ENCODE peak calls at places on chromosomes 1 and 21, in nine cellular contexts. One of them, this sample, is unnamed.

GRCh38 chr1:168759077-168759476 is 30.1 kb upstream of the DPT start:
- DNase-seq in neural progenitor cell: no peak
- DNase-seq in coronary artery: no peak
- DNase-seq in GM06990: no peak
- DNase-seq in prostate gland: no peak
- DNase-seq in HCT116: no peak
- DNase-seq in MM.1S: no peak
- DNase-seq in foreskin keratinocyte: no peak
- DNase-seq in foreskin fibroblast: no peak
- DNase-seq in this sample: no peak

GRCh38 chr1:58727363-58727762 is 27.5 kb upstream of the MYSM1 start:
- DNase-seq in neural progenitor cell: no peak
- DNase-seq in coronary artery: no peak
- DNase-seq in GM06990: no peak
- DNase-seq in prostate gland: peak
- DNase-seq in HCT116: peak
- DNase-seq in MM.1S: no peak
- DNase-seq in foreskin keratinocyte: peak
- DNase-seq in foreskin fibroblast: peak
- DNase-seq in this sample: no peak

GRCh38 chr1:38482080-38482826 is 377.3 kb downstream of the RRAGC start:
- DNase-seq in neural progenitor cell: no peak
- DNase-seq in coronary artery: no peak
- DNase-seq in GM06990: no peak
- DNase-seq in prostate gland: no peak
- DNase-seq in HCT116: no peak
- DNase-seq in MM.1S: no peak
- DNase-seq in foreskin keratinocyte: no peak
- DNase-seq in foreskin fibroblast: no peak
- DNase-seq in this sample: no peak

GRCh38 chr1:77550135-77550534 is 132.3 kb downstream of the ZZZ3 start:
- DNase-seq in neural progenitor cell: no peak
- DNase-seq in coronary artery: no peak
- DNase-seq in GM06990: no peak
- DNase-seq in prostate gland: no peak
- DNase-seq in HCT116: no peak
- DNase-seq in MM.1S: no peak
- DNase-seq in foreskin keratinocyte: no peak
- DNase-seq in foreskin fibroblast: no peak
- DNase-seq in this sample: no peak

GRCh38 chr1:151680812-151681211 is 35.8 kb downstream of the CELF3 start:
- DNase-seq in neural progenitor cell: no peak
- DNase-seq in coronary artery: no peak
- DNase-seq in GM06990: no peak
- DNase-seq in prostate gland: peak
- DNase-seq in HCT116: peak
- DNase-seq in MM.1S: peak
- DNase-seq in foreskin keratinocyte: peak
- DNase-seq in foreskin fibroblast: peak
- DNase-seq in this sample: no peak

GRCh38 chr1:176820292-176821056 is 344.0 kb downstream of the ASTN1 start:
- DNase-seq in neural progenitor cell: no peak
- DNase-seq in coronary artery: no peak
- DNase-seq in GM06990: no peak
- DNase-seq in prostate gland: no peak
- DNase-seq in HCT116: no peak
- DNase-seq in MM.1S: no peak
- DNase-seq in foreskin keratinocyte: no peak
- DNase-seq in foreskin fibroblast: peak
- DNase-seq in this sample: no peak

GRCh38 chr1:5565726-5566125 is 426.5 kb downstream of the NPHP4 start:
- DNase-seq in neural progenitor cell: no peak
- DNase-seq in coronary artery: peak
- DNase-seq in GM06990: no peak
- DNase-seq in prostate gland: no peak
- DNase-seq in HCT116: no peak
- DNase-seq in MM.1S: no peak
- DNase-seq in foreskin keratinocyte: no peak
- DNase-seq in foreskin fibroblast: no peak
- DNase-seq in this sample: no peak

GRCh38 chr1:184407816-184408510 is 21.1 kb downstream of the C1orf21 start:
- DNase-seq in neural progenitor cell: no peak
- DNase-seq in coronary artery: no peak
- DNase-seq in GM06990: no peak
- DNase-seq in prostate gland: no peak
- DNase-seq in HCT116: no peak
- DNase-seq in MM.1S: peak
- DNase-seq in foreskin keratinocyte: no peak
- DNase-seq in foreskin fibroblast: peak
- DNase-seq in this sample: no peak

GRCh38 chr1:92519043-92519442 is 32.3 kb upstream of the GFI1 start:
- DNase-seq in neural progenitor cell: no peak
- DNase-seq in coronary artery: no peak
- DNase-seq in GM06990: no peak
- DNase-seq in prostate gland: no peak
- DNase-seq in HCT116: no peak
- DNase-seq in MM.1S: no peak
- DNase-seq in foreskin keratinocyte: no peak
- DNase-seq in foreskin fibroblast: no peak
- DNase-seq in this sample: no peak

GRCh38 chr1:48109390-48110009 is 112.3 kb upstream of the TRABD2B start:
- DNase-seq in neural progenitor cell: peak
- DNase-seq in coronary artery: no peak
- DNase-seq in GM06990: no peak
- DNase-seq in prostate gland: peak
- DNase-seq in HCT116: peak
- DNase-seq in MM.1S: peak
- DNase-seq in foreskin keratinocyte: no peak
- DNase-seq in foreskin fibroblast: peak
- DNase-seq in this sample: no peak

GRCh38 chr1:29981586-29982239 is 741.7 kb downstream of the MATN1 start:
- DNase-seq in neural progenitor cell: no peak
- DNase-seq in coronary artery: no peak
- DNase-seq in GM06990: no peak
- DNase-seq in prostate gland: no peak
- DNase-seq in HCT116: no peak
- DNase-seq in MM.1S: no peak
- DNase-seq in foreskin keratinocyte: no peak
- DNase-seq in foreskin fibroblast: no peak
- DNase-seq in this sample: no peak

GRCh38 chr1:223492044-223492443 is 98.8 kb downstream of the CCDC185 start:
- DNase-seq in neural progenitor cell: no peak
- DNase-seq in coronary artery: no peak
- DNase-seq in GM06990: no peak
- DNase-seq in prostate gland: no peak
- DNase-seq in HCT116: no peak
- DNase-seq in MM.1S: no peak
- DNase-seq in foreskin keratinocyte: peak
- DNase-seq in foreskin fibroblast: no peak
- DNase-seq in this sample: no peak

GRCh38 chr1:167650266-167651160 is 20.5 kb downstream of the RCSD1 start:
- DNase-seq in neural progenitor cell: no peak
- DNase-seq in coronary artery: no peak
- DNase-seq in GM06990: no peak
- DNase-seq in prostate gland: no peak
- DNase-seq in HCT116: no peak
- DNase-seq in MM.1S: peak
- DNase-seq in foreskin keratinocyte: no peak
- DNase-seq in foreskin fibroblast: no peak
- DNase-seq in this sample: no peak

GRCh38 chr1:168227620-168228019 is 1.8 kb downstream of the SFT2D2 start:
- DNase-seq in neural progenitor cell: no peak
- DNase-seq in coronary artery: no peak
- DNase-seq in GM06990: no peak
- DNase-seq in prostate gland: no peak
- DNase-seq in HCT116: no peak
- DNase-seq in MM.1S: peak
- DNase-seq in foreskin keratinocyte: no peak
- DNase-seq in foreskin fibroblast: peak
- DNase-seq in this sample: peak

GRCh38 chr1:196723325-196724185 is 51.1 kb upstream of the CFHR3 start:
- DNase-seq in neural progenitor cell: peak
- DNase-seq in coronary artery: no peak
- DNase-seq in GM06990: no peak
- DNase-seq in prostate gland: peak
- DNase-seq in HCT116: peak
- DNase-seq in MM.1S: peak
- DNase-seq in foreskin keratinocyte: peak
- DNase-seq in foreskin fibroblast: peak
- DNase-seq in this sample: peak

GRCh38 chr21:17416139-17416538 is 96.7 kb upstream of the CXADR start:
- DNase-seq in neural progenitor cell: no peak
- DNase-seq in coronary artery: no peak
- DNase-seq in GM06990: no peak
- DNase-seq in prostate gland: no peak
- DNase-seq in HCT116: no peak
- DNase-seq in MM.1S: no peak
- DNase-seq in foreskin keratinocyte: no peak
- DNase-seq in foreskin fibroblast: no peak
- DNase-seq in this sample: no peak

GRCh38 chr21:45613881-45614280 is 29.6 kb upstream of the PCBP3 start:
- DNase-seq in neural progenitor cell: no peak
- DNase-seq in coronary artery: no peak
- DNase-seq in GM06990: no peak
- DNase-seq in prostate gland: no peak
- DNase-seq in HCT116: no peak
- DNase-seq in MM.1S: no peak
- DNase-seq in foreskin keratinocyte: no peak
- DNase-seq in foreskin fibroblast: no peak
- DNase-seq in this sample: no peak

GRCh38 chr1:152013664-152014237 is 20.1 kb upstream of the S100A10 start:
- DNase-seq in neural progenitor cell: peak
- DNase-seq in coronary artery: no peak
- DNase-seq in GM06990: no peak
- DNase-seq in prostate gland: peak
- DNase-seq in HCT116: no peak
- DNase-seq in MM.1S: peak
- DNase-seq in foreskin keratinocyte: no peak
- DNase-seq in foreskin fibroblast: peak
- DNase-seq in this sample: no peak

GRCh38 chr1:21317035-21317689 is 26.9 kb upstream of the ECE1 start:
- DNase-seq in neural progenitor cell: no peak
- DNase-seq in coronary artery: peak
- DNase-seq in GM06990: no peak
- DNase-seq in prostate gland: no peak
- DNase-seq in HCT116: no peak
- DNase-seq in MM.1S: no peak
- DNase-seq in foreskin keratinocyte: no peak
- DNase-seq in foreskin fibroblast: peak
- DNase-seq in this sample: no peak

GRCh38 chr1:33130297-33130696 is 49.3 kb downstream of the AZIN2 start:
- DNase-seq in neural progenitor cell: no peak
- DNase-seq in coronary artery: peak
- DNase-seq in GM06990: no peak
- DNase-seq in prostate gland: no peak
- DNase-seq in HCT116: no peak
- DNase-seq in MM.1S: no peak
- DNase-seq in foreskin keratinocyte: peak
- DNase-seq in foreskin fibroblast: peak
- DNase-seq in this sample: no peak

GRCh38 chr1:227068883-227069282 is 128.8 kb downstream of the COQ8A start:
- DNase-seq in neural progenitor cell: no peak
- DNase-seq in coronary artery: no peak
- DNase-seq in GM06990: no peak
- DNase-seq in prostate gland: no peak
- DNase-seq in HCT116: no peak
- DNase-seq in MM.1S: no peak
- DNase-seq in foreskin keratinocyte: no peak
- DNase-seq in foreskin fibroblast: no peak
- DNase-seq in this sample: no peak

GRCh38 chr1:205939690-205940330 is 3.4 kb downstream of the SLC26A9 start:
- DNase-seq in neural progenitor cell: peak
- DNase-seq in coronary artery: no peak
- DNase-seq in GM06990: no peak
- DNase-seq in prostate gland: no peak
- DNase-seq in HCT116: peak
- DNase-seq in MM.1S: peak
- DNase-seq in foreskin keratinocyte: no peak
- DNase-seq in foreskin fibroblast: no peak
- DNase-seq in this sample: peak
- TF ChIP-seq CTCF in neural progenitor cell: peak
- TF ChIP-seq CTCF in coronary artery: no peak
- TF ChIP-seq CTCF in GM06990: no peak
- TF ChIP-seq CTCF in prostate gland: no peak
- TF ChIP-seq CTCF in HCT116: peak
- TF ChIP-seq CTCF in MM.1S: peak
- TF ChIP-seq CTCF in foreskin keratinocyte: peak
- TF ChIP-seq CTCF in foreskin fibroblast: peak
- TF ChIP-seq CTCF in this sample: no peak

GRCh38 chr21:10272216-10272615 is 249.2 kb upstream of the TPTE start:
- DNase-seq in neural progenitor cell: no peak
- DNase-seq in coronary artery: peak
- DNase-seq in GM06990: no peak
- DNase-seq in prostate gland: no peak
- DNase-seq in HCT116: no peak
- DNase-seq in MM.1S: no peak
- DNase-seq in foreskin keratinocyte: no peak
- DNase-seq in foreskin fibroblast: no peak
- DNase-seq in this sample: no peak

GRCh38 chr21:10273196-10273595 is 248.2 kb upstream of the TPTE start:
- DNase-seq in neural progenitor cell: no peak
- DNase-seq in coronary artery: no peak
- DNase-seq in GM06990: no peak
- DNase-seq in prostate gland: no peak
- DNase-seq in HCT116: no peak
- DNase-seq in MM.1S: no peak
- DNase-seq in foreskin keratinocyte: no peak
- DNase-seq in foreskin fibroblast: no peak
- DNase-seq in this sample: no peak
- TF ChIP-seq CTCF in neural progenitor cell: no peak
- TF ChIP-seq CTCF in coronary artery: no peak
- TF ChIP-seq CTCF in GM06990: no peak
- TF ChIP-seq CTCF in prostate gland: no peak
- TF ChIP-seq CTCF in HCT116: no peak
- TF ChIP-seq CTCF in MM.1S: no peak
- TF ChIP-seq CTCF in foreskin keratinocyte: no peak
- TF ChIP-seq CTCF in foreskin fibroblast: no peak
- TF ChIP-seq CTCF in this sample: no peak

GRCh38 chr1:170765712-170766330 is 101.9 kb downstream of the PRRX1 start:
- DNase-seq in neural progenitor cell: peak
- DNase-seq in coronary artery: no peak
- DNase-seq in GM06990: no peak
- DNase-seq in prostate gland: no peak
- DNase-seq in HCT116: peak
- DNase-seq in MM.1S: peak
- DNase-seq in foreskin keratinocyte: no peak
- DNase-seq in foreskin fibroblast: peak
- DNase-seq in this sample: no peak
- TF ChIP-seq CTCF in neural progenitor cell: peak
- TF ChIP-seq CTCF in coronary artery: peak
- TF ChIP-seq CTCF in GM06990: peak
- TF ChIP-seq CTCF in prostate gland: peak
- TF ChIP-seq CTCF in HCT116: peak
- TF ChIP-seq CTCF in MM.1S: peak
- TF ChIP-seq CTCF in foreskin keratinocyte: peak
- TF ChIP-seq CTCF in foreskin fibroblast: peak
- TF ChIP-seq CTCF in this sample: no peak

GRCh38 chr1:216600730-216601426 is 122.4 kb downstream of the ESRRG start:
- DNase-seq in neural progenitor cell: peak
- DNase-seq in coronary artery: peak
- DNase-seq in GM06990: peak
- DNase-seq in prostate gland: peak
- DNase-seq in HCT116: no peak
- DNase-seq in MM.1S: peak
- DNase-seq in foreskin keratinocyte: peak
- DNase-seq in foreskin fibroblast: peak
- DNase-seq in this sample: peak
- TF ChIP-seq CTCF in neural progenitor cell: peak
- TF ChIP-seq CTCF in coronary artery: peak
- TF ChIP-seq CTCF in GM06990: no peak
- TF ChIP-seq CTCF in prostate gland: no peak
- TF ChIP-seq CTCF in HCT116: no peak
- TF ChIP-seq CTCF in MM.1S: peak
- TF ChIP-seq CTCF in foreskin keratinocyte: peak
- TF ChIP-seq CTCF in foreskin fibroblast: peak
- TF ChIP-seq CTCF in this sample: no peak

This sample was measured in GM13977.